ENCODE peak calls at places on chromosomes 6 and 20, in six cellular contexts. S is tibial nerve; Y is activated T-helper 1 cell treated with anti-CD3 and anti-CD28 coated beads, Interleukin-12 subunit alpha, Interleukin-12 subunit beta, Interleukin-2, Interleukin-4 antibody, amounts not matched to agents 30 ng/mL and 10 ng/mL and 1 ng/mL, durations not matched to agents 14 hours and 24 hours and 36 hours; X is iris pigment epithelial cell; C is activated CD4-positive, alpha-beta memory T cell treated with anti-CD3 and anti-CD28 coated beads, Interleukin-2, amount 10 ng/mL, durations not matched to agents 7 days and 5 days; Q is HCEC 1CT. A is an unnamed sample.

GRCh38 chr6:169986171-169986847 is 234.9 kb downstream of the ERMARD start:
- DNase-seq in X (no peak), Y (no peak), S (no peak), C (no peak), Q (no peak), A (no peak)

GRCh38 chr20:37385659-37386504 is 39.9 kb downstream of the SRC start:
- DNase-seq in S (no peak), X (no peak), Y (no peak), Q (no peak), C (no peak), A (no peak)

GRCh38 chr6:21823371-21823770 is 229.8 kb downstream of the SOX4 start:
- DNase-seq in C (no peak), Y (no peak), X (no peak), S (no peak), Q (no peak), A (no peak)

GRCh38 chr6:32152414-32153251 is 894 bp upstream of the PRRT1 start:
- DNase-seq in X (peak), Q (peak), S (no peak), Y (no peak), C (no peak), A (no peak)

GRCh38 chr6:155001482-155001881 is 6.4 kb downstream of the TIAM2 start:
- DNase-seq in X (peak), Y (no peak), S (no peak), C (no peak), Q (no peak), A (no peak)

GRCh38 chr6:3958255-3958654 is 109.1 kb downstream of the FAM50B start:
- DNase-seq in C (no peak), S (no peak), Y (no peak), Q (no peak), X (no peak), A (no peak)

GRCh38 chr6:77403424-77403823 is 59.9 kb downstream of the HTR1B start:
- DNase-seq in X (peak), Q (peak), S (no peak), Y (no peak), C (no peak), A (no peak)

GRCh38 chr6:127907960-127908640 is 7.2 kb upstream of the THEMIS start:
- DNase-seq in S (no peak), C (no peak), Y (no peak), Q (no peak), X (no peak), A (no peak)

GRCh38 chr6:97978855-97979271 is 695.8 kb upstream of the MMS22L start:
- DNase-seq in Q (no peak), S (no peak), Y (no peak), X (no peak), C (no peak), A (no peak)

GRCh38 chr20:44728835-44729342 is 13.7 kb downstream of the CCN5 start:
- DNase-seq in C (no peak), Y (no peak), S (peak), Q (peak), X (peak), A (no peak)

GRCh38 chr6:23983691-23984090 is 142.3 kb upstream of the NRSN1 start:
- DNase-seq in Q (no peak), C (no peak), Y (no peak), X (no peak), S (no peak), A (no peak)

GRCh38 chr20:37741055-37741454 is 47.2 kb downstream of the CTNNBL1 start:
- DNase-seq in Q (peak), S (no peak), X (peak), Y (no peak), C (no peak), A (no peak)

GRCh38 chr6:165618241-165618640 is 44.8 kb downstream of the PDE10A start:
- DNase-seq in C (no peak), X (no peak), Y (no peak), Q (no peak), S (no peak), A (no peak)

GRCh38 chr6:143984670-143985069 is 23.4 kb downstream of the PLAGL1 start:
- DNase-seq in Y (no peak), Q (no peak), X (no peak), C (no peak), S (no peak), A (no peak)

GRCh38 chr6:54335871-54336270 is 27.6 kb downstream of the TINAG start:
- DNase-seq in C (no peak), X (peak), Q (peak), Y (no peak), S (no peak), A (no peak)

GRCh38 chr20:36644032-36644712 is 1.8 kb downstream of the SLA2 start:
- DNase-seq in Y (peak), C (peak), S (no peak), Q (no peak), X (no peak), A (peak)

GRCh38 chr6:83884523-83884922 is 25.0 kb downstream of the CYB5R4 start:
- DNase-seq in C (no peak), Y (no peak), X (peak), Q (peak), S (no peak), A (no peak)